ENCODE peak calls at places on chromosomes 4 and X, in ten cellular contexts. Q, C, O, X, B, K, L, Y, G and J are unnamed samples. For H3K36me3, the result is how much of the 10 kb centered on the place peaks cover.

GRCh38 chr4:95068818-95069478 is 311.2 kb downstream of the BMPR1B start:
- DNase-seq in Q (no peak), C (no peak), O (no peak), X (no peak), B (no peak), K (no peak), L (no peak), Y (no peak), G (no peak), J (no peak)

GRCh38 chr4:55121246-55121645 is 4.1 kb downstream of the KDR start:
- DNase-seq in Q (no peak), C (no peak), O (no peak), X (no peak), B (no peak), K (no peak), L (no peak), Y (no peak), G (no peak), J (no peak)

GRCh38 chr4:169014581-169014980 is 4.5 kb upstream of the CBR4 start:
- DNase-seq in Q (no peak), C (no peak), O (no peak), X (no peak), B (no peak), K (no peak), L (no peak), Y (no peak), G (no peak), J (no peak)

GRCh38 chrX:69156638-69157037 is 8.6 kb downstream of the PJA1 start:
- DNase-seq in Q (no peak), C (no peak), O (no peak), X (no peak), B (peak), K (no peak), L (no peak), Y (no peak), G (no peak), J (no peak)

GRCh38 chrX:38465686-38466085 is 95.7 kb upstream of the TSPAN7 start:
- DNase-seq in Q (no peak), C (no peak), O (no peak), X (no peak), B (no peak), K (no peak), L (no peak), Y (no peak), G (no peak), J (no peak)

GRCh38 chrX:123803331-123803983 is 56.4 kb upstream of the XIAP start:
- DNase-seq in Q (peak), C (no peak), O (no peak), X (no peak), B (peak), K (no peak), L (peak), Y (peak), G (no peak), J (peak)

GRCh38 chr4:90226734-90227133 is 99.5 kb downstream of the CCSER1 start:
- DNase-seq in Q (no peak), C (no peak), O (no peak), X (no peak), B (no peak), K (no peak), L (no peak), Y (peak), G (no peak), J (no peak)

GRCh38 chrX:81316163-81316562 is 114.3 kb downstream of the SH3BGRL start:
- DNase-seq in Q (peak), C (no peak), O (no peak), X (no peak), B (no peak), K (no peak), L (no peak), Y (peak), G (no peak), J (no peak)

GRCh38 chrX:126770179-126770578 is 49.4 kb upstream of the PRR32 start:
- DNase-seq in Q (no peak), C (peak), O (no peak), X (no peak), B (peak), K (no peak), L (no peak), Y (no peak), G (peak), J (peak)

GRCh38 chr4:179116581-179116980 is 1674.3 kb upstream of the AGA start:
- DNase-seq in Q (no peak), C (no peak), O (no peak), X (no peak), B (no peak), K (no peak), L (no peak), Y (peak), G (no peak), J (no peak)

GRCh38 chr4:100995671-100996070 is 351.7 kb downstream of the PPP3CA start:
- DNase-seq in Q (no peak), C (no peak), O (no peak), X (no peak), B (no peak), K (no peak), L (no peak), Y (no peak), G (no peak), J (no peak)

GRCh38 chrX:136780241-136780640 is 491 bp downstream of the ARHGEF6 start:
- DNase-seq in Q (no peak), C (no peak), O (no peak), X (no peak), B (no peak), K (no peak), L (no peak), Y (no peak), G (no peak), J (no peak)
- H3K4me3 ChIP-seq in Q (no peak), C (no peak), O (peak), X (peak), B (peak), K (peak), L (peak), Y (peak), G (no peak), J (no peak)

DNA sequence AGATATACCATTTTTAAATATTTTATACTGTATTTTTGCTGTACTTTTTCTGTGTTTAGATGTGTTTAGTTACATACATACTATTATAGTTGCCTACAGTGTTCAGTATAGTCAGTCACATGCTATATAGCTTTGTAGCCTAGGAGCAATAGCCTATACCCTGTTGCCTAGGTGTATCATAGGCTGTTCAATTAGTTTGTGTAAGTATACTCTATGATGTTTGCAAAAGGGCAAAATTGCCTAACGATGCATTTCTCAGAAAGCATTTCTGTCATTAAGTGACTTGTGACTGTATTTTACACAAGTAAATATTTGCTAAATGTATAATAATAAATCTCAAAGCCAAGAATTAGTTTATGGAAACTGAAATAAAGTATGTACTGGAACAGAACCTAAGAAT is 9.5 kb downstream of the ETFDH start:
- DNase-seq in Q (no peak), C (no peak), O (no peak), X (no peak), B (no peak), K (no peak), L (no peak), Y (no peak), G (no peak), J (no peak)
- H3K36me3 ChIP-seq in Q (under half), C (under half), O (under half), X (under half), B (under half), K (under half), L (under half), Y (under half), G (under half), J (under half)

GRCh38 chrX:141904262-141904661 is 568 bp downstream of the MAGEC1 start:
- DNase-seq in Q (no peak), C (no peak), O (no peak), X (no peak), B (no peak), K (no peak), L (no peak), Y (no peak), G (no peak), J (no peak)
- H3K4me3 ChIP-seq in Q (no peak), C (no peak), O (no peak), X (no peak), B (peak), K (no peak), L (no peak), Y (no peak), G (no peak), J (no peak)

GRCh38 chr4:185916683-185917082 is 104.7 kb upstream of the SORBS2 start:
- DNase-seq in Q (no peak), C (peak), O (no peak), X (no peak), B (no peak), K (no peak), L (no peak), Y (no peak), G (no peak), J (no peak)

GRCh38 chr4:185914583-185915199 is 102.7 kb upstream of the SORBS2 start:
- DNase-seq in Q (peak), C (no peak), O (no peak), X (no peak), B (peak), K (no peak), L (no peak), Y (peak), G (no peak), J (no peak)

GRCh38 chr4:185916231-185916630 is 104.2 kb upstream of the SORBS2 start:
- DNase-seq in Q (no peak), C (no peak), O (no peak), X (no peak), B (no peak), K (no peak), L (no peak), Y (no peak), G (no peak), J (no peak)

GRCh38 chr4:185915817-185916216 is 103.8 kb upstream of the SORBS2 start:
- DNase-seq in Q (no peak), C (no peak), O (no peak), X (no peak), B (no peak), K (no peak), L (no peak), Y (no peak), G (no peak), J (no peak)

GRCh38 chr4:185915271-185915670 is 103.3 kb upstream of the SORBS2 start:
- DNase-seq in Q (no peak), C (no peak), O (no peak), X (no peak), B (no peak), K (no peak), L (no peak), Y (no peak), G (no peak), J (no peak)
- H3K36me3 ChIP-seq in Q (under half), C (under half), O (under half), X (under half), B (under half), K (under half), L (under half), Y (under half), G (under half), J (under half)

DNA sequence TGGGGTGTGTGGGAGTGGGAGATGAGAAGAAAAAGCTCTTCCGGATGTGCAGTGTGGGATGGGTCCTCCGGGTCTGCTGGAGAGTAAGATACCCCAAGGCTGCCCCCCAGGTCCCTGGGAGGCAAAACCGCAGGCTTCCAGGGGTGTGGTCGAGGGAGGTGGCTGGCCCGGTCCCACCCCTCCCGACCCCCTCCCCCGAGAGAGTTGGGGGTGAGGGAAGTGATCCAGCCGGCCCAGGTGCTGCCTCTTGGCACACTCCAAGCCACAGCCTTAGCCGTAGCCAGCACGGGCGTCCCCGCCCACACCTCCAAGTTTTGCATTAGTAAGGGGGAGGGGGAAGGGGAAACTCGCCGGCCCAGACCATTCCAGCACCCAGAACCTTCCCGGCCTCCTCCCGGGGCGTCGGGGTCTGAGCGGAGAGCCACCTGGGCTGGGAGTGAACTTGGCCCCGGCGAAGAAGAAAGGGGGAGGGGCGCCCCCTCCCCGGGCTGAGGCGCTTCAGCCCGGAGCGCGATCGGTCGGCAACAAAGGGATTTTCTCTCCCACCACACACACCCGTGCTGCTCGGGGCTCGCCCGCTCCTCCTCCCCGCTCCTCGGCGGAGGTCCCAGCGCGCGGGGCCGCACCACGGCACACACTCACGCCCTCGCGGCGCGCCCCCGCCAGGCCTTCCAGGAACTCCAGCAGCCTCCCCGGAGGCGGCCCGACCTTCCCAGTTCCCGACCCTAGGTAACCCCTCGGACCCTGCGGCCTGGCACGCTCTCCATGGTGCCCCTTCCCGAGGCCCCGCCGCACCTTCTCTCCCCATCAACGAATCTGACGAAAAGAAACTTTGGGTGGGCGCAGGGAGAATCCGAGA is 14.4 kb downstream of the BCOR start:
- DNase-seq in Q (no peak), C (peak), O (no peak), X (no peak), B (no peak), K (peak), L (no peak), Y (no peak), G (peak), J (peak)
- H3K4me3 ChIP-seq in Q (peak), C (peak), O (peak), X (peak), B (no peak), K (peak), L (peak), Y (peak), G (peak), J (peak)

GRCh38 chr4:128856246-128856645 is 46.7 kb downstream of the JADE1 start:
- DNase-seq in Q (peak), C (no peak), O (no peak), X (no peak), B (no peak), K (no peak), L (no peak), Y (no peak), G (no peak), J (no peak)
- H3K36me3 ChIP-seq in Q (half or more), C (half or more), O (half or more), X (under half), B (under half), K (under half), L (under half), Y (under half), G (under half), J (under half)

GRCh38 chr4:186727149-186727976 is 3.7 kb upstream of the FAT1 start:
- DNase-seq in Q (peak), C (peak), O (no peak), X (no peak), B (no peak), K (no peak), L (no peak), Y (peak), G (peak), J (no peak)
- H3K4me3 ChIP-seq in Q (peak), C (peak), O (peak), X (no peak), B (peak), K (peak), L (no peak), Y (peak), G (peak), J (peak)

GRCh38 chrX:24210190-24210589 is 60.7 kb downstream of the ZFX start:
- DNase-seq in Q (no peak), C (no peak), O (no peak), X (no peak), B (no peak), K (no peak), L (no peak), Y (no peak), G (no peak), J (no peak)
- H3K36me3 ChIP-seq in Q (under half), C (under half), O (half or more), X (under half), B (half or more), K (under half), L (under half), Y (under half), G (under half), J (under half)

GRCh38 chr4:96102541-96103018 is 262.7 kb downstream of the PDHA2 start:
- DNase-seq in Q (no peak), C (no peak), O (no peak), X (no peak), B (no peak), K (no peak), L (no peak), Y (peak), G (no peak), J (no peak)
- H3K4me3 ChIP-seq in Q (no peak), C (no peak), O (no peak), X (no peak), B (no peak), K (no peak), L (no peak), Y (no peak), G (no peak), J (no peak)